ENCODE peak calls at places on chromosomes 12 and 14, in five cellular contexts. J is GM13976, T is mucosa of descending colon, S is T follicular helper cell, P is neural crest cell. V is an unnamed sample.

GRCh38 chr12:124451016-124451415 is 116.4 kb downstream of the NCOR2 start:
- DNase-seq in P (no peak), J (no peak), S (no peak), T (no peak), V (no peak)

GRCh38 chr12:6684609-6685008 is 4.6 kb downstream of the ZNF384 start:
- DNase-seq in P (peak), T (no peak), J (no peak), S (no peak), V (no peak)

GRCh38 chr14:71319646-71320045 is 412.4 kb downstream of the PCNX1 start:
- DNase-seq in J (no peak), S (no peak), T (no peak), P (peak), V (peak)

GRCh38 chr14:71062581-71063303 is 155.5 kb downstream of the PCNX1 start:
- DNase-seq in T (no peak), J (no peak), P (no peak), S (no peak), V (no peak)

GRCh38 chr12:97452230-97452629 is 10.4 kb upstream of the RMST start:
- DNase-seq in J (peak), S (no peak), T (no peak), P (no peak), V (no peak)

GRCh38 chr12:23093488-23093887 is 468.5 kb downstream of the ETNK1 start:
- DNase-seq in S (no peak), T (no peak), P (no peak), J (no peak), V (no peak)

GRCh38 chr12:44385964-44386363 is 490.2 kb downstream of the NELL2 start:
- DNase-seq in P (no peak), S (no peak), T (no peak), J (no peak), V (no peak)

GRCh38 chr14:21999400-21999799 is 325.8 kb upstream of the OR4E1 start:
- DNase-seq in P (no peak), S (no peak), T (no peak), J (no peak), V (no peak)

GRCh38 chr12:13135336-13136178 is 32.1 kb upstream of the GSG1 start:
- DNase-seq in T (no peak), J (no peak), S (no peak), P (no peak), V (no peak)

GRCh38 chr12:12792421-12792820 is 7.0 kb downstream of the APOLD1 start:
- DNase-seq in P (no peak), T (no peak), J (no peak), S (no peak), V (no peak)

GRCh38 chr14:72714094-72714493 is 179.8 kb downstream of the DPF3 start:
- DNase-seq in S (no peak), J (peak), T (no peak), P (no peak), V (no peak)

V was measured in left colon.